ENCODE peak calls at places on chromosomes 16 and 17, in ten cellular contexts. P is bronchial epithelial cell; N is astrocyte of the spinal cord; Z is tibial nerve; R is left cardiac atrium; Q is activated naive CD8-positive, alpha-beta T cell treated with anti-CD3 and anti-CD28 coated beads, Interleukin-2, amount 50 U/mL, for 24 hours; F is HFFc6; S is lower lobe of right lung; B is HTR-8/SVneo; C is cardiac muscle cell. J is an unnamed sample.
A peak's percentile ranks its signal among the peaks of the same experiment; 100 is the strongest.

GRCh38 chr16:67804853-67805542 is 1.4 kb downstream of the RANBP10 start:
- DNase-seq in P (no peak), N (no peak), C (no peak), B (no peak), F (peak; percentile 8), Z (no peak), S (no peak), R (no peak), Q (no peak), J (no peak)

GRCh38 chr17:3947318-3947810 is 16.9 kb downstream of the ATP2A3 start:
- DNase-seq in F (no peak), S (no peak), C (no peak), Q (no peak), R (no peak), Z (no peak), N (no peak), P (no peak), B (no peak), J (no peak)

GRCh38 chr16:57620316-57621231 is 7.9 kb upstream of the ADGRG1 start:
- DNase-seq in C (no peak), B (no peak), R (peak; percentile 18), N (no peak), Q (no peak), F (no peak), Z (no peak), S (peak; percentile 76), P (peak; percentile 75), J (no peak)

GRCh38 chr17:64097196-64097936 is 32.6 kb downstream of the ERN1 start:
- DNase-seq in R (no peak), B (peak; percentile 33), N (peak; percentile 53), S (no peak), Z (no peak), C (no peak), F (peak; percentile 45), P (no peak), Q (no peak), J (no peak)

GRCh38 chr16:31265329-31266245 is 5.8 kb downstream of the ITGAM start:
- DNase-seq in P (peak; percentile 88), F (no peak), N (no peak), Q (peak; percentile 81), Z (no peak), R (no peak), S (no peak), B (peak; percentile 84), C (no peak), J (no peak)

GRCh38 chr17:63358111-63358839 is 87.8 kb downstream of the CYB561 start:
- DNase-seq in N (peak; percentile 94), B (peak; percentile 53), C (no peak), F (peak; percentile 97), Z (no peak), R (no peak), Q (no peak), P (peak; percentile 20), S (no peak), J (peak; percentile 96)

GRCh38 chr16:67959520-67959919 is 8.9 kb downstream of the SLC12A4 start:
- DNase-seq in R (peak; percentile 88), Q (no peak), B (peak; percentile 66), C (no peak), P (no peak), N (no peak), Z (peak; percentile 47), F (peak; percentile 46), S (no peak), J (peak; percentile 61)

GRCh38 chr16:27204232-27204915 is 1.0 kb downstream of the KDM8 start:
- DNase-seq in C (no peak), N (no peak), R (no peak), Q (peak; percentile 40), P (no peak), B (no peak), F (no peak), Z (no peak), S (no peak), J (no peak)

GRCh38 chr17:3558603-3559269 is 1.1 kb upstream of the TRPV3 start:
- DNase-seq in P (peak; percentile 94), Q (peak; percentile 55), N (peak; percentile 2), S (no peak), B (no peak), F (peak; percentile 52), C (no peak), Z (no peak), R (no peak), J (peak; percentile 11)

GRCh38 chr17:79608729-79609039 is 2.2 kb downstream of the RBFOX3 start:
- DNase-seq in N (no peak), F (no peak), Z (no peak), S (no peak), C (no peak), Q (no peak), P (no peak), B (no peak), R (no peak), J (no peak)

GRCh38 chr17:44193326-44194084 is 6.2 kb downstream of the ATXN7L3 start:
- DNase-seq in P (no peak), R (no peak), S (no peak), C (no peak), B (no peak), Q (no peak), F (no peak), N (no peak), Z (no peak), J (no peak)